ENCODE peak calls at places on chromosomes 4 and X, in six cellular contexts. One of them, this sample, is unnamed.

GRCh38 chr4:181143241-181143854 is 1099.9 kb upstream of the TENM3 start:
- DNase-seq in DND-41: peak; percentile 65
- DNase-seq in GM23338: peak; percentile 83
- DNase-seq in GM23248: peak; percentile 65
- DNase-seq in neural progenitor cell: peak; percentile 82
- DNase-seq in fibroblast of lung: peak; percentile 62
- DNase-seq in this sample: peak; percentile 79

GRCh38 chrX:125203737-125204578 is 115.7 kb upstream of the TEX13C start:
- DNase-seq in DND-41: no peak
- DNase-seq in GM23338: peak; percentile 59
- DNase-seq in GM23248: peak; percentile 20
- DNase-seq in neural progenitor cell: peak; percentile 70
- DNase-seq in fibroblast of lung: peak; percentile 0
- DNase-seq in this sample: peak; percentile 92

GRCh38 chr4:164648849-164649212 is 105.1 kb upstream of the SMIM31 start:
- DNase-seq in DND-41: no peak
- DNase-seq in GM23338: no peak
- DNase-seq in GM23248: no peak
- DNase-seq in neural progenitor cell: no peak
- DNase-seq in fibroblast of lung: no peak
- DNase-seq in this sample: no peak

GRCh38 chr4:114109776-114110175 is 130.3 kb upstream of the ARSJ start:
- DNase-seq in DND-41: no peak
- DNase-seq in GM23338: no peak
- DNase-seq in GM23248: no peak
- DNase-seq in neural progenitor cell: no peak
- DNase-seq in fibroblast of lung: no peak
- DNase-seq in this sample: no peak

GRCh38 chrX:152070186-152070585 is 68.2 kb downstream of the MAGEA10 start:
- DNase-seq in DND-41: no peak
- DNase-seq in GM23338: no peak
- DNase-seq in GM23248: no peak
- DNase-seq in neural progenitor cell: no peak
- DNase-seq in fibroblast of lung: peak; percentile 19
- DNase-seq in this sample: no peak

GRCh38 chrX:150303386-150304097 is 59.6 kb upstream of the MAMLD1 start:
- DNase-seq in DND-41: no peak
- DNase-seq in GM23338: no peak
- DNase-seq in GM23248: peak; percentile 2
- DNase-seq in neural progenitor cell: no peak
- DNase-seq in fibroblast of lung: no peak
- DNase-seq in this sample: no peak

GRCh38 chr4:166169111-166169510 is 296.1 kb downstream of the TLL1 start:
- DNase-seq in DND-41: no peak
- DNase-seq in GM23338: peak; percentile 56
- DNase-seq in GM23248: peak; percentile 21
- DNase-seq in neural progenitor cell: peak; percentile 58
- DNase-seq in fibroblast of lung: no peak
- DNase-seq in this sample: peak; percentile 67

GRCh38 chrX:154539077-154539476 is 7.6 kb downstream of the G6PD start:
- DNase-seq in DND-41: no peak
- DNase-seq in GM23338: no peak
- DNase-seq in GM23248: no peak
- DNase-seq in neural progenitor cell: no peak
- DNase-seq in fibroblast of lung: no peak
- DNase-seq in this sample: no peak

GRCh38 chrX:103756736-103757135 is 19.9 kb upstream of the PLP1 start:
- DNase-seq in DND-41: peak; percentile 45
- DNase-seq in GM23338: no peak
- DNase-seq in GM23248: no peak
- DNase-seq in neural progenitor cell: no peak
- DNase-seq in fibroblast of lung: no peak
- DNase-seq in this sample: no peak

GRCh38 chr4:100170986-100171385 is 19.3 kb downstream of the DDIT4L start:
- DNase-seq in DND-41: no peak
- DNase-seq in GM23338: no peak
- DNase-seq in GM23248: peak; percentile 47
- DNase-seq in neural progenitor cell: no peak
- DNase-seq in fibroblast of lung: no peak
- DNase-seq in this sample: no peak

GRCh38 chr4:88963817-88964216 is 93.2 kb downstream of the FAM13A start:
- DNase-seq in DND-41: no peak
- DNase-seq in GM23338: peak; percentile 15
- DNase-seq in GM23248: peak; percentile 73
- DNase-seq in neural progenitor cell: no peak
- DNase-seq in fibroblast of lung: peak; percentile 18
- DNase-seq in this sample: no peak

GRCh38 chr4:26829018-26829417 is 31.6 kb upstream of the STIM2 start:
- DNase-seq in DND-41: no peak
- DNase-seq in GM23338: no peak
- DNase-seq in GM23248: no peak
- DNase-seq in neural progenitor cell: no peak
- DNase-seq in fibroblast of lung: no peak
- DNase-seq in this sample: no peak

GRCh38 chr4:26830016-26830415 is 30.6 kb upstream of the STIM2 start:
- DNase-seq in DND-41: no peak
- DNase-seq in GM23338: no peak
- DNase-seq in GM23248: no peak
- DNase-seq in neural progenitor cell: no peak
- DNase-seq in fibroblast of lung: no peak
- DNase-seq in this sample: no peak

GRCh38 chr4:26827798-26828197 is 32.8 kb upstream of the STIM2 start:
- DNase-seq in DND-41: no peak
- DNase-seq in GM23338: no peak
- DNase-seq in GM23248: no peak
- DNase-seq in neural progenitor cell: no peak
- DNase-seq in fibroblast of lung: no peak
- DNase-seq in this sample: no peak

GRCh38 chr4:26826721-26827120 is 33.9 kb upstream of the STIM2 start:
- DNase-seq in DND-41: no peak
- DNase-seq in GM23338: no peak
- DNase-seq in GM23248: no peak
- DNase-seq in neural progenitor cell: no peak
- DNase-seq in fibroblast of lung: no peak
- DNase-seq in this sample: peak; percentile 93

DNA sequence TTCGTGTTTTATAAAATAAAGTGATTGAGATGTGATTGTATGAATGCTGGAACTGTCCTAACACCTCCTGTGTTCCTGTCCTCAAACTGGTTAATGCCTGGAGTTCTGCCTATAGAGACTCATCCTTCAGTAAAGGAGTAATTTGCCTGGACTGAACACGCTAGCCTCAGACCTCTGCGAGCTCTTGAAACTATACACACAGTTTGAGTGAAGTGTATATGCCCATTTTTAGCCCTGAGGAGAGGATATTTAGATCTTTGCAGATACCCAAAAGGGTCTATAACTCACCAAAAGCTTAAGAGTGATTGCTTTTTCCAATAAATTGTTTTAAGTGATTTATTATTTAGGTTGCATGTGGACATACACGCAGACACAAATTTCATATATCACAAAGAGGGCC is 29.9 kb upstream of the STIM2 start:
- DNase-seq in DND-41: no peak
- DNase-seq in GM23338: no peak
- DNase-seq in GM23248: no peak
- DNase-seq in neural progenitor cell: no peak
- DNase-seq in fibroblast of lung: no peak
- DNase-seq in this sample: no peak
- H3K4me3 ChIP-seq in DND-41: no peak overlapping the region
- H3K4me3 ChIP-seq in GM23338: no peak overlapping the region
- H3K4me3 ChIP-seq in GM23248: no peak overlapping the region
- H3K4me3 ChIP-seq in neural progenitor cell: no peak overlapping the region
- H3K4me3 ChIP-seq in fibroblast of lung: no peak overlapping the region
- H3K4me3 ChIP-seq in this sample: no peak overlapping the region

GRCh38 chrX:137034508-137034872 is 695 bp upstream of the GPR101 start:
- DNase-seq in DND-41: no peak
- DNase-seq in GM23338: no peak
- DNase-seq in GM23248: no peak
- DNase-seq in neural progenitor cell: no peak
- DNase-seq in fibroblast of lung: no peak
- DNase-seq in this sample: no peak
- TF ChIP-seq EZH2 in DND-41: no peak
- TF ChIP-seq EZH2 in GM23338: no peak
- TF ChIP-seq EZH2 in GM23248: peak; percentile 41
- TF ChIP-seq EZH2 in neural progenitor cell: no peak
- TF ChIP-seq EZH2 in fibroblast of lung: peak; percentile 40
- TF ChIP-seq EZH2 in this sample: no peak

DNA sequence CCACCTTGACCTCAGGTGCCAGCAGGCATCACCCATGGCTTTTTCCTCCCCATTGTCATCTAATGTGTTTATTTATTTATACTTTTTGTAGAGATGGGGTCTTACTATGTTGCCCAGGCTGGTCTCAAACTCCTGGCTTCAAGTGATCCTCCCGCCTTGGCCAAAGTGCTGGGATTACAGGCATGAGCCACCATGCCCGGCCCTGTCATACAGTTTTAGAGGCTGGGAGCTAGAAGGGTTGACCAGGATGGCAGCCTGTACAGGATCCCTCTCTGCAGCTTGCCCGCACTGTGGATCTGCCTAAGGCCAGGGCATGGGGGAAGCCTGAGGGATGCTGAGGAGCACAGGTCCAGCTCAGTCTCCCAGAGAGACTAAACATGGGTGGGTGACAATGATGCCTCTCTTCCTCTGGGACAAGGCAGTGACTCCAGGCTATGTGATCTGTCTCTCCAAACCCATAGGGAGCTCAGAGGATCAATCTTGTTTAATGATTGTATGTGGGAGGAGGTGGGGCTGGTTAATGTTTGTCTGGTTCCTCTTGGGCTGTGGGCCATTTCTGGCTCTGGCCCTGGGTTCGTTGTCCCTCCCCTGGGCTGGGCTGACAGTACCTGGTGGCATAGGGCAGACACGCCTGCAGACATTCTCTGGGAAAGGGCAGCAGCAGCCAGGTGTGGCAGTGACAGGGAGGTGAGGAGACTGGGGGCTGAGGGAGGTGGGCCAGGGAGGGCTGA is 8.3 kb upstream of the GJB1 start:
- DNase-seq in DND-41: no peak
- DNase-seq in GM23338: no peak
- DNase-seq in GM23248: no peak
- DNase-seq in neural progenitor cell: no peak
- DNase-seq in fibroblast of lung: no peak
- DNase-seq in this sample: no peak
- H3K27ac ChIP-seq in DND-41: no peak overlapping the region
- H3K27ac ChIP-seq in GM23338: no peak overlapping the region
- H3K27ac ChIP-seq in GM23248: no peak overlapping the region
- H3K27ac ChIP-seq in neural progenitor cell: no peak overlapping the region
- H3K27ac ChIP-seq in fibroblast of lung: no peak overlapping the region
- H3K27ac ChIP-seq in this sample: no peak overlapping the region

GRCh38 chr4:139281212-139281611 is 1.2 kb upstream of the MGARP start:
- DNase-seq in DND-41: no peak
- DNase-seq in GM23338: no peak
- DNase-seq in GM23248: no peak
- DNase-seq in neural progenitor cell: no peak
- DNase-seq in fibroblast of lung: no peak
- DNase-seq in this sample: no peak
- H3K4me3 ChIP-seq in DND-41: no peak overlapping the region
- H3K4me3 ChIP-seq in GM23338: no peak overlapping the region
- H3K4me3 ChIP-seq in GM23248: no peak overlapping the region
- H3K4me3 ChIP-seq in neural progenitor cell: no peak overlapping the region
- H3K4me3 ChIP-seq in fibroblast of lung: no peak overlapping the region
- H3K4me3 ChIP-seq in this sample: no peak overlapping the region

GRCh38 chrX:68077378-68077777 is 355.9 kb downstream of the OPHN1 start:
- DNase-seq in DND-41: no peak
- DNase-seq in GM23338: no peak
- DNase-seq in GM23248: no peak
- DNase-seq in neural progenitor cell: no peak
- DNase-seq in fibroblast of lung: no peak
- DNase-seq in this sample: no peak
- TF ChIP-seq EZH2 in DND-41: no peak
- TF ChIP-seq EZH2 in GM23338: no peak
- TF ChIP-seq EZH2 in GM23248: no peak
- TF ChIP-seq EZH2 in neural progenitor cell: no peak
- TF ChIP-seq EZH2 in fibroblast of lung: no peak
- TF ChIP-seq EZH2 in this sample: no peak